ENCODE peak calls at places on chromosomes 11 and 22, in seven cellular contexts. L is HCT116, J is SK-N-SH, U is H1, R is K562, N is GM12878, F is HepG2. Y is an unnamed sample.

GRCh38 chr11:19912206-19913118 is 199.8 kb downstream of the NAV2 start:
- DNase-seq in L (no peak), J (no peak), U (no peak), R (no peak), N (no peak), F (peak), Y (peak)

GRCh38 chr22:20204821-20205220 is 54.0 kb upstream of the CCDC188 start:
- DNase-seq in L (no peak), J (no peak), U (no peak), R (no peak), N (no peak), F (no peak), Y (no peak)

GRCh38 chr22:50641696-50642607 is 14.0 kb upstream of the ARSA start:
- DNase-seq in L (no peak), J (no peak), U (peak), R (no peak), N (no peak), F (peak), Y (no peak)

GRCh38 chr22:44623771-44624510 is 78.1 kb upstream of the PRR5 start:
- DNase-seq in L (no peak), J (no peak), U (no peak), R (peak), N (no peak), F (no peak), Y (peak)

GRCh38 chr11:21476588-21476987 is 716.3 kb upstream of the ANO5 start:
- DNase-seq in L (no peak), J (no peak), U (no peak), R (no peak), N (no peak), F (no peak), Y (no peak)

GRCh38 chr11:110409174-110409573 is 20.6 kb upstream of the FDX1 start:
- DNase-seq in L (no peak), J (no peak), U (no peak), R (no peak), N (no peak), F (no peak), Y (no peak)

GRCh38 chr22:23415490-23415851 is 164.6 kb downstream of the IGLL1 start:
- DNase-seq in L (no peak), J (no peak), U (no peak), R (no peak), N (no peak), F (no peak), Y (no peak)

GRCh38 chr11:22807855-22808558 is 21.6 kb downstream of the SVIP start:
- DNase-seq in L (no peak), J (no peak), U (no peak), R (no peak), N (peak), F (no peak), Y (no peak)

GRCh38 chr11:129315781-129316579 is 59.7 kb upstream of the BARX2 start:
- DNase-seq in L (peak), J (no peak), U (no peak), R (no peak), N (no peak), F (peak), Y (peak)

GRCh38 chr11:113261709-113262475 is 52.5 kb upstream of the TTC12 start:
- DNase-seq in L (no peak), J (no peak), U (no peak), R (peak), N (no peak), F (no peak), Y (no peak)

GRCh38 chr11:116729501-116730240 is 43.1 kb downstream of the BUD13 start:
- DNase-seq in L (no peak), J (no peak), U (no peak), R (no peak), N (no peak), F (no peak), Y (no peak)

GRCh38 chr11:31816467-31817053 is 5.4 kb upstream of the PAX6 start:
- DNase-seq in L (no peak), J (peak), U (no peak), R (peak), N (no peak), F (no peak), Y (no peak)

GRCh38 chr11:102116453-102117205 is 6.4 kb downstream of the YAP1 start:
- DNase-seq in L (no peak), J (no peak), U (no peak), R (no peak), N (no peak), F (peak), Y (no peak)

GRCh38 chr22:49995413-49996191 is 17.0 kb downstream of the IL17REL start:
- DNase-seq in L (no peak), J (peak), U (no peak), R (no peak), N (no peak), F (no peak), Y (no peak)

GRCh38 chr11:111400595-111400994 is 21.5 kb upstream of the POU2AF1 start:
- DNase-seq in L (no peak), J (no peak), U (no peak), R (no peak), N (no peak), F (no peak), Y (no peak)

GRCh38 chr11:60914620-60915249 is 777 bp downstream of the TMEM109 start:
- DNase-seq in L (no peak), J (peak), U (no peak), R (peak), N (no peak), F (no peak), Y (no peak)

GRCh38 chr11:16365456-16366355 is 9.4 kb upstream of the SOX6 start:
- DNase-seq in L (no peak), J (no peak), U (no peak), R (no peak), N (no peak), F (no peak), Y (no peak)

GRCh38 chr11:121553367-121553766 is 100.6 kb upstream of the SORL1-AS1 start:
- DNase-seq in L (no peak), J (no peak), U (no peak), R (no peak), N (no peak), F (no peak), Y (no peak)

GRCh38 chr11:131987703-131988102 is 617.3 kb downstream of the NTM start:
- DNase-seq in L (no peak), J (no peak), U (no peak), R (no peak), N (no peak), F (no peak), Y (no peak)

GRCh38 chr11:87368876-87369480 is 331.2 kb downstream of the TMEM135 start:
- DNase-seq in L (no peak), J (no peak), U (peak), R (no peak), N (no peak), F (no peak), Y (no peak)

GRCh38 chr22:44371741-44372525 is 59.2 kb upstream of the SHISAL1 start:
- DNase-seq in L (no peak), J (no peak), U (no peak), R (no peak), N (no peak), F (no peak), Y (no peak)

GRCh38 chr11:121105851-121106250 is 4.8 kb downstream of the TECTA start:
- DNase-seq in L (no peak), J (no peak), U (no peak), R (no peak), N (no peak), F (no peak), Y (no peak)

GRCh38 chr11:66421492-66422205 is 814 bp downstream of the NPAS4 start:
- DNase-seq in L (peak), J (peak), U (peak), R (peak), N (peak), F (peak), Y (peak)

GRCh38 chr11:1158681-1159525 is 1.1 kb downstream of the MUC5AC start:
- DNase-seq in L (no peak), J (peak), U (no peak), R (no peak), N (no peak), F (no peak), Y (no peak)

GRCh38 chr11:1162498-1163311 is 5.0 kb downstream of the MUC5AC start:
- DNase-seq in L (no peak), J (peak), U (no peak), R (no peak), N (no peak), F (no peak), Y (no peak)

GRCh38 chr11:1162153-1162497 is 4.4 kb downstream of the MUC5AC start:
- DNase-seq in L (no peak), J (peak), U (no peak), R (no peak), N (no peak), F (no peak), Y (no peak)

GRCh38 chr11:1161410-1162152 is 3.8 kb downstream of the MUC5AC start:
- DNase-seq in L (no peak), J (peak), U (no peak), R (no peak), N (no peak), F (no peak), Y (no peak)

DNA sequence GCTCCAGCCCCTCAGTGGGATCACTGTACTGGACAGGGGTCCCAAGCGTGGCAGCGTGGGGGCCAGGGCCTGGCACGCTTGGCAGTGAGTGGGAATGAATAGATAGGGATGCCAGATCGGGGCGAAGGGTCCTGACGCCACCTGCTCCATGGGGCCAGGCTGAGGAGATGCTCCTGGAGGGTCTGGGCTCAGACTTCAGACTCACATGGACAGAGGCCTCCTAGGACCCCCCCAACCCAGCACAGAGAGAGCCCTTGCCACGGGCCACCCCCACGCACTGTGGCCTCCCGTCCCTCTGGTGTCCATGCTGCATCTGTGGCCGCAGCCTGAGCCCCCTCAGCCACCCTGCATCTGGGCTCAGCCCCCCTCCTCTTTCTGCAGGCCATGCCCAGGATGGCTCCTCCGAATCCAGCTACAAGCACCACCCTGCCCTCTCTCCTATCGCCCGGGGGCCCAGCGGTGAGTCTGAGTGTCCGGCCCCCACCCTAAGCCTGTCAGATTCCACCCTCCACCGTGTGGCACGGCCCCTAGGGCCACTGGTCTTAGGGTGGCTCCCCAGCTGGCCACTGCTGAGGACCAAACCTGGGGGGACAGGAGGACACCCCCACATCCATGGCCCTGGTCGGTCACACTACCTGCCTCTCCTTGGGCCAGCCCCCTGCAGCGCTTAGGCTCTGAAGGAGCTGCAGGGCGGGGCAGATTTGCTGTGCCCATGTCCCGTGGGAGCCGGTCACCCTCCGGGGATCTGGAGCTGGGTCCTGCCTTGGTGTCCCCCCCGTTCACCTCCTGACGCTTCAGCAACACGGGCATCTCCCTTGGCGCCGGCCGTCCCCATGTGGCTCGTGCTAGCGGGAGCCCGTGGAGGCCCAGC is 2.7 kb downstream of the MUC5AC start:
- DNase-seq in L (no peak), J (peak), U (no peak), R (no peak), N (no peak), F (no peak), Y (no peak)
- TF ChIP-seq JUND in L (no peak), J (no peak), U (no peak), R (no peak), N (no peak), F (no peak), Y (no peak)

DNA sequence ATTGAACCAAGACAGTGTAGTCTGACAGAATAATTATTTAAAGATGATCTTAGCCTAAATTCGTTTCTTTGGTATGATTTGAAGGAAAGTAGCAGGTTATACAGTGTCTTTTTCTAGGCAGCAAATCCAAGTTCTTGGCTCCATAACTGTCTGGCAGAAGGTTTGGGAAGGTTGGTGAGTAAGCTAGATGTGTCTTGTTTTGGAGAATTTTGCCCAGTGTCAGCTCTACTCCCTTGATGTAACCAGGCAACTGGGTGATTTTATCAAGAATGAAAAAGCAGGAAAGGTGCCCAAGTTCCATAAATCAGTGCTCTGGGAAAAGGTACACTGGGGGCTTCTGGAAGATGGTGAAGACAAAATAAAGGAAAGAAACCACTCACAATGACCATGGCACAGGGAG is 71.5 kb upstream of the USP47 start:
- DNase-seq in L (no peak), J (no peak), U (no peak), R (no peak), N (no peak), F (no peak), Y (no peak)
- TF ChIP-seq JUND in L (no peak), J (no peak), U (no peak), R (no peak), N (no peak), F (no peak), Y (no peak)

GRCh38 chr11:95091663-95092062 is 2.0 kb downstream of the ENDOD1 start:
- DNase-seq in L (no peak), J (no peak), U (no peak), R (no peak), N (no peak), F (no peak), Y (no peak)

GRCh38 chr11:95089620-95090542 is at the start of gene ENDOD1:
- DNase-seq in L (no peak), J (peak), U (no peak), R (peak), N (no peak), F (peak), Y (peak)

GRCh38 chr11:95095858-95096587 is 6.4 kb downstream of the ENDOD1 start:
- DNase-seq in L (no peak), J (no peak), U (no peak), R (no peak), N (peak), F (no peak), Y (no peak)

GRCh38 chr11:95093548-95093947 is 3.9 kb downstream of the ENDOD1 start:
- DNase-seq in L (no peak), J (no peak), U (no peak), R (no peak), N (no peak), F (no peak), Y (no peak)

GRCh38 chr11:95092549-95093324 is 3.1 kb downstream of the ENDOD1 start:
- DNase-seq in L (no peak), J (peak), U (no peak), R (peak), N (no peak), F (peak), Y (peak)
- TF ChIP-seq JUND in L (peak), J (no peak), U (no peak), R (no peak), N (no peak), F (no peak), Y (no peak)

DNA sequence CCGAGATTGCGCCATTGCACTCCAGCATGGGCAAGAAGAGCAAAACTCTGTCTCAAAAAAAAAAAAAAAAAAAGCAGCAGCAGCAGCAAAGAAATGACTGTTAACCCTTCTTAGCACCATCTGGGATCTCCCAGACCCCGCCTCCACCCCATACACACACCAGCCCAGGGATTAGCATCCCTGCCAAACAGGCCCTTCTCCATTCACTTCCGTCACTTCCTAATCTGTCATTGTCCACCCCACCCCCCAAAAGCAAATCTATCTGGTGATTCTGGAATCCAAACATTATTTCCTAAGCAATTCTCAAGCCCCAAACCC is 5.8 kb upstream of the AHNAK start:
- DNase-seq in L (no peak), J (no peak), U (no peak), R (no peak), N (no peak), F (no peak), Y (no peak)
- TF ChIP-seq JUND in L (no peak), J (no peak), U (no peak), R (no peak), N (no peak), F (no peak), Y (no peak)

GRCh38 chr11:8201524-8202365 is 32.9 kb upstream of the RIC3 start:
- DNase-seq in L (no peak), J (no peak), U (no peak), R (no peak), N (peak), F (no peak), Y (no peak)
- TF ChIP-seq JUND in L (no peak), J (no peak), U (no peak), R (no peak), N (no peak), F (no peak), Y (no peak)